ENCODE peak calls at places on chromosomes 3 and 15, in four cellular contexts. Y is GM12865; Z is CD4-positive, alpha-beta T cell; H is bronchial epithelial cell. T is an unnamed sample.

GRCh38 chr15:34239151-34239761 is 14.4 kb downstream of the EMC4 start:
- DNase-seq in Z (no peak), Y (peak), H (peak), T (no peak)

GRCh38 chr3:61227799-61228198 is 23.5 kb downstream of the FHIT start:
- DNase-seq in Z (no peak), H (no peak), Y (no peak), T (no peak)

GRCh38 chr3:130759692-130760338 is 13.2 kb upstream of the PIK3R4 start:
- DNase-seq in H (peak), Z (no peak), Y (peak), T (peak)

GRCh38 chr3:113222412-113223086 is 11.2 kb downstream of the BOC start:
- DNase-seq in Z (no peak), H (no peak), Y (no peak), T (no peak)

GRCh38 chr15:74653426-74654082 is 37.9 kb downstream of the CLK3 start:
- DNase-seq in Y (peak), Z (no peak), H (peak), T (peak)

GRCh38 chr15:91224750-91225380 is 124.8 kb downstream of the SV2B start:
- DNase-seq in H (peak), Z (no peak), Y (peak), T (peak)

GRCh38 chr3:169493512-169494141 is 169.9 kb downstream of the MECOM start:
- DNase-seq in Y (no peak), Z (no peak), H (no peak), T (no peak)

GRCh38 chr3:10570196-10570946 is 65.0 kb upstream of the ATP2B2 start:
- DNase-seq in Y (no peak), Z (no peak), H (no peak), T (no peak)

GRCh38 chr15:90174140-90174891 is 26.8 kb upstream of the SEMA4B start:
- DNase-seq in Y (no peak), Z (no peak), H (no peak), T (no peak)

GRCh38 chr3:16759227-16759903 is 125.4 kb upstream of the PLCL2 start:
- DNase-seq in Z (no peak), H (peak), Y (no peak), T (no peak)

GRCh38 chr15:52789601-52790165 is 453 bp downstream of the ONECUT1 start:
- DNase-seq in Y (peak), H (no peak), Z (no peak), T (peak)

GRCh38 chr3:154060606-154061380 is 60.4 kb upstream of the ARHGEF26 start:
- DNase-seq in H (peak), Z (no peak), Y (no peak), T (no peak)

GRCh38 chr3:193826126-193826795 is 233.3 kb downstream of the OPA1 start:
- DNase-seq in H (peak), Z (no peak), Y (no peak), T (no peak)

GRCh38 chr3:56860948-56861347 is 59.2 kb upstream of the ARHGEF3 start:
- DNase-seq in Z (no peak), Y (no peak), H (no peak), T (no peak)

GRCh38 chr15:26087881-26088280 is 224.8 kb upstream of the ATP10A start:
- DNase-seq in H (peak), Z (no peak), Y (no peak), T (no peak)

DNA sequence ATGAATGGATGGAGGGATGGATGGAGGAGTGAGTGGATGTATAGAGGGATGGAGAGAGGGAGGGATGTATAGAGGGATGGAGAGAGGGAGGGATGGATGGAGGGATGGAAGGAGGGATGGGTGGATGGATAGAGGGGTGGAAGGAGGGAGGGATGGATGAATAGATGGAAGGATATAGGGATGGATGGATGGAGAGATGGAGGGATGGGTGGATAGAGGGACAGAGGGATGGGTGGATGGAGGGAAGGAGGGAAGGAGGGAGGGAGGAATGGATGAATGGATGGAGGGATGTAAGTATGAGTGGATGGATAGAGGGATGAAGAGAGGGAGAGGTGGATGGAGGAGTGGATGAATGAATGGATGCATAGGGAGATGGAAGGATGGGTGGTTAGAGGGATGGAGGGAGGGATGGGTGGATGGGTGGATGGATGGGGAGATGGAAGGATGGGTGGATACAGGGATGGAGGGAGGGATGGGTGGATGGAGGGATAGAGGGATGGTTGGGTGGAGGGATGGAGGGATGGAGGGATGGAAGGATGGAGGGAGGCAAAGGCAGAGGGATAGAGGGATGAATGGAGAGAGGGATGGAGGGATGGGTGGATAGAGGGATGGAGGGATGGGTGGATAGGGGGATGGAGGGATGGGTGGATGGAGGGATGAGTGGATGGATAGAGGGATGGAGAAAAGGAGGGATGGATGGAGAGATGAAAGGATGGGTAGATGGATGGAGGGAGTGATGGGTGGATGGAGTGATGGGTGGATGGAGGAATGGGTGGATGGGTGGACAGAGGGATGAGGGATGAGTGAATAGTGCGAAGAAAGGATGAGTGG is 313.8 kb downstream of the UACA start:
- DNase-seq in H (no peak), Y (no peak), Z (no peak), T (no peak)
- TF ChIP-seq CTCF in H (no peak), Y (no peak), Z (no peak), T (no peak)

DNA sequence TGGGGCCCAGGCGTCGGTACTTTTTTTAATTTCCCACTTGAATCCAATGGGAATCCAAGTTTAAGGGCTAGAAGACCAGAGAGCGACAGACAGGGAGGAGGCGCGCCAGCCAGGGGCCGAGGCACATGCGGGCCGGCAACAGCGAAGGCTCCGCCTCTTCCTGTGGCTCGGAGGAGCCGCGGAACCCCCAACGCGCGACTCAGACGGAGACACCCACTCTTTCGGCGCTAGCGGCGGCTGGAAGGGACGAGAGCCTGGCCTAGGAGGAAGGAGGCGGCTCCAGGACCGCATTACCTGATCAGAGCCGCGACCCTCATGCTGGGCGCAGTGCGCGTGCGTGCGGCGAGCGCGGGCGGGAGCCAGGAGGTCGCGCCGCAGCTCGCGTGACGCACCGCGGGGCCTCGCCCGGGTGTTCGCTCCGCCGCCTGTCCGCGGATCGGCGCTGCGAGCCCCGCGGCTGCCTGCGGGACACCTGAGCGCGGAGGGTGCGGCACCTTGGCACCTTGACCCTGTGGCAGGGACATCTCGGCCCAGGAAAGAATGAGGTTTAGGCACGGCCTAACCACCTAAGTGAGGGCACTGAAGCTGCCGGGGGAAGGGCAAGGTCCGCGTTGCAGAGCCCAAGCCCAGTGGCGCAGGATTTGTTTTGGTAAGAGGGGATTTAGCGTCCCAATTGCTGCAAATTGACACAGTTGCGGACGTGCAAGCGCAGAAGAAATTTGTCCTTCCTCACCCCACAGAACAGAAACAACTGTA is at the start of gene DPH6:
- DNase-seq in Y (peak), H (peak), Z (peak), T (peak)
- TF ChIP-seq CTCF in Y (no peak), H (no peak), Z (no peak), T (no peak)

DNA sequence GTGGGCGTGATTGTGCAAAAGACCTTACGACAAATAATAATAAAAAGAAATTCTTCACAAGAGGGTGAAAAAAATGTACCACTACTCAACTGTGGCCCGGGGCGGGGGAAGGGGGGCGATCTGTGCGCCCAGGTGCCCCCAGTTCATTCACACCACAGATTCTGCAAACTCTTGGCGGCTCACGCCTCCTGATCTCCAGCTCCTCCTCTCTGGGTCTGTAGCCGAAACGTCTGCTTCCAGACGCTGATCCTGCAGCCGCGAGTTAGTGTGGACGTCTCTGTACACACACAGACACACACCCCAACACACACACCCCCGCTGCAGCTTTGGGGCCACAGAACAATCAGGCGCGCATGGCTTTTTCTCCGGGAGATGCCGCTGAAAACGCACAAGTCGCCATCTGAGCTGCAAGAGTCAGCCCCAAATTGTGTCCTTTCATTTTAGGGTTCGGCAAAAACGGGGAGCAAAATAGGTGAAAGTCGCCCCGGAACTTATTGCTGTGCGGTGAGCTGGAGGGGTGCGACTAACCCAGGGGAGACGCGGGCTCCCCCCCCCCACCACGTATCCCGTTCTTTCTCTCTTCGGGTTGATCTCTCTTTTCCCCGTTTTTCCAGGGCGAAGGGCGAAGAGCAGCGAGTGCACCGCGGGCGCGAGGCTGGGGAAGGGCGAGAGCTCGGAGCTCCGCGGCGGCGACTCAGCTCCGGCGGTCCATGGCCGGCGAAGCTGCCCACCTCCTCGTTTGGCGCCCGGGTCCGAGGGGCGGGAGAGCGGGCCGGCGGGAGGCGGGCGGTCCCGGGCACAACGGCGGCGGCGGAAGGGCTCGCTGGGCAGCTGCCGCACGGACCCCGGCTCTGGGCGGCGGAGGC is 503 bp upstream of the WNT5A start:
- DNase-seq in Z (no peak), H (no peak), Y (peak), T (peak)
- TF ChIP-seq CTCF in Z (no peak), H (no peak), Y (peak), T (no peak)

GRCh38 chr15:62250176-62250575 is 85.1 kb upstream of the C2CD4B start:
- DNase-seq in Y (no peak), Z (no peak), H (no peak), T (no peak)
- TF ChIP-seq CTCF in Y (no peak), Z (no peak), H (no peak), T (no peak)

GRCh38 chr3:143134446-143134845 is 14.9 kb downstream of the CHST2 start:
- DNase-seq in Y (no peak), H (no peak), Z (no peak), T (no peak)
- TF ChIP-seq CTCF in Y (no peak), H (no peak), Z (no peak), T (no peak)

T was measured in OCI-LY7.